ENCODE peak calls at places on chromosomes 6 and 20, in four cellular contexts. A is GM12878, X is SK-N-SH, Y is HepG2. V is an unnamed sample.

GRCh38 chr20:44954198-44954597 is 6.0 kb downstream of the TOMM34 start:
- DNase-seq in A (no peak), X (no peak), Y (no peak), V (peak)

GRCh38 chr6:21436625-21437024 is 156.9 kb upstream of the SOX4 start:
- DNase-seq in A (no peak), X (no peak), Y (no peak), V (no peak)

GRCh38 chr6:24858154-24858801 is 59.6 kb upstream of the ARMH2 start:
- DNase-seq in A (peak), X (no peak), Y (no peak), V (no peak)

GRCh38 chr6:20630136-20630535 is 95.9 kb downstream of the CDKAL1 start:
- DNase-seq in A (no peak), X (no peak), Y (no peak), V (no peak)

GRCh38 chr20:64222851-64223525 is 32.6 kb upstream of the PCMTD2 start:
- DNase-seq in A (no peak), X (no peak), Y (no peak), V (no peak)

GRCh38 chr20:59004493-59004762 is 2.6 kb downstream of the CTSZ start:
- DNase-seq in A (no peak), X (no peak), Y (no peak), V (no peak)

GRCh38 chr6:50864601-50865000 is 45.9 kb downstream of the TFAP2B start:
- DNase-seq in A (no peak), X (no peak), Y (no peak), V (no peak)

GRCh38 chr20:63235399-63235983 is at the start of gene BIRC7:
- DNase-seq in A (no peak), X (no peak), Y (no peak), V (peak)

GRCh38 chr6:50822078-50822476 is 3.4 kb downstream of the TFAP2B start:
- DNase-seq in A (no peak), X (no peak), Y (no peak), V (no peak)

GRCh38 chr6:111880181-111880944 is 7.1 kb upstream of the FYN start:
- DNase-seq in A (no peak), X (no peak), Y (no peak), V (no peak)

GRCh38 chr20:21114584-21114983 is 8.4 kb upstream of the LINC00237 start:
- DNase-seq in A (no peak), X (no peak), Y (no peak), V (no peak)

GRCh38 chr6:137218473-137218916 is 690 bp downstream of the IFNGR1 start:
- DNase-seq in A (peak), X (peak), Y (peak), V (peak)

GRCh38 chr6:137218917-137219663 is at the start of gene IFNGR1:
- DNase-seq in A (peak), X (peak), Y (peak), V (peak)

GRCh38 chr6:137216875-137217553 is 2.2 kb downstream of the IFNGR1 start:
- DNase-seq in A (no peak), X (no peak), Y (peak), V (no peak)

GRCh38 chr6:137219664-137220252 is 573 bp upstream of the IFNGR1 start:
- DNase-seq in A (no peak), X (no peak), Y (no peak), V (no peak)

GRCh38 chr6:137217801-137218472 is 1.2 kb downstream of the IFNGR1 start:
- DNase-seq in A (no peak), X (no peak), Y (peak), V (peak)
- TF ChIP-seq NFIC in A (no peak), X (no peak), Y (no peak), V (no peak)

GRCh38 chr6:113381957-113382356 is 475.2 kb upstream of the MARCKS start:
- DNase-seq in A (peak), X (peak), Y (no peak), V (no peak)

GRCh38 chr6:113380591-113380990 is 476.6 kb upstream of the MARCKS start:
- DNase-seq in A (no peak), X (no peak), Y (no peak), V (no peak)

GRCh38 chr6:113383701-113384100 is 473.4 kb upstream of the MARCKS start:
- DNase-seq in A (no peak), X (no peak), Y (no peak), V (no peak)

GRCh38 chr6:113381232-113381631 is 475.9 kb upstream of the MARCKS start:
- DNase-seq in A (no peak), X (no peak), Y (no peak), V (no peak)

DNA sequence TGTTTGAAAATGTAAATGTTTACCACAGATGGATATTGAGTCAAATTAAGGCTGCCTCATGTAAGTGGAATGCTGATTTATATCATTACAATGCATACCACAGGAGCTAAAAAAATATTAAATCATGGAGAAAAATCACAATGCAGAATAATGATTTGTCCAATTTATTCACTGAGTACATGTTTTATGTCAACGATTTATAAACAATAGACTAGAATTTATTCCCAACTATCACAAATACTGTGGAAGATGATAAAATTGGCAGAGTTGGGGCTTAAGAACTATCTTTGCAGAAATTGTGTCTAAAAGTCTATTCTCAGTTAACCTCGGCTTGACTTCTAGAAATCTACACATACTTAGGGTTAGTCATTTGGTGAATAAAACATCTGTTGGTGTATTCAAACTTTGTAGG is 472.1 kb upstream of the MARCKS start:
- DNase-seq in A (no peak), X (no peak), Y (no peak), V (no peak)
- TF ChIP-seq NFIC in A (no peak), X (peak), Y (no peak), V (no peak)

GRCh38 chr6:135116566-135116965 is 61.9 kb upstream of the HBS1L start:
- DNase-seq in A (no peak), X (no peak), Y (no peak), V (no peak)

GRCh38 chr6:135114355-135115145 is 59.9 kb upstream of the HBS1L start:
- DNase-seq in A (peak), X (no peak), Y (no peak), V (no peak)

GRCh38 chr6:135118142-135118730 is 62.9 kb upstream of the MYB start:
- DNase-seq in A (no peak), X (no peak), Y (no peak), V (no peak)

GRCh38 chr6:135115411-135116293 is 61.0 kb upstream of the HBS1L start:
- DNase-seq in A (no peak), X (no peak), Y (no peak), V (no peak)

GRCh38 chr6:135117413-135117968 is 62.9 kb upstream of the HBS1L start:
- DNase-seq in A (no peak), X (no peak), Y (no peak), V (no peak)
- TF ChIP-seq NFIC in A (peak), X (no peak), Y (no peak), V (no peak)

DNA sequence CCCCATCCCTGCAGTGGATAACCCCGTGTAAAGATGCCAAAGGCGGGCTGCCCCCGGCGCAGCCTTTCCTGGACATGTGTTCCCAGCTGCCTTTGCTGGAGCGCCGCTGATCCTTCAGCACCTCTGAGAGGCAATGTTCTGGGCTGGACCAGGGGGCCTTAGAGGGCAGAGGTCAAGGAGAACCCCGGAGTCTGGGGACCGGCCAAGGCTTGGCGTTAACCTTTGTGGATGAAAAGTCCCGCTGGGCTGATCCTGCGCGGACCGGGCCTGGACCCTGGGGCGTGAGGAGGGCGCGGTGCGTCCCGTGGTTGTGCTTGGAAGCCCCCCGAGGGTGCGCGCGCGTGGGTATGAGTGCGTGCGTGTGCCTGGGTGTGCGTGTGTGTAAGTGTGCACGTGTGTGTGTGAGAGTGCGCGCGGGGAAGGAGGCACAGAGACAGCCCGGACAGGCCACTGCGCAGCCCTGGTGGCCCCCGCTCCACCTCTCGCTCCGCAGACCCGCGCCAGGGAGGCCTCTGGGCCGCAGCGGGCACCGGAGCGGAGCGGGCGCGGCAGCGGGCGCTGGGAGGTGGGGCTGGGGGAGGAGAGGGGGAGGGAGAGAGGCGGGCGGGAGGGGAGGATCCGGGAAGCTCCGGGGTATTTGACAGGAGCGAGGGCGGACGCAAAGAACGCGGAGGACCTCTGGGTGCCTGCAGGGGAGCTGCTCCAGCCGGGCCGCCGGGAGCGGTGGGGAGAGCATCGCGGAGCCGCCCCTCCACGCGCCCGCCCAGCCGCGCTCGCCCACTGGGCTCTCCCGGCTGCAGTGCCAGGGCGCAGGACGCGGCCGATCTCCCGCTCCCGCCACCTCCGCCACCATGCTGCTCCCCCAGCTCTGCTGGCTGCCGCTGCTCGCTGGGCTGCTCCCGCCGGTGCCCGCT is at the start of gene SMOC2:
- DNase-seq in A (no peak), X (peak), Y (no peak), V (no peak)
- TF ChIP-seq NFIC in A (no peak), X (no peak), Y (no peak), V (no peak)

DNA sequence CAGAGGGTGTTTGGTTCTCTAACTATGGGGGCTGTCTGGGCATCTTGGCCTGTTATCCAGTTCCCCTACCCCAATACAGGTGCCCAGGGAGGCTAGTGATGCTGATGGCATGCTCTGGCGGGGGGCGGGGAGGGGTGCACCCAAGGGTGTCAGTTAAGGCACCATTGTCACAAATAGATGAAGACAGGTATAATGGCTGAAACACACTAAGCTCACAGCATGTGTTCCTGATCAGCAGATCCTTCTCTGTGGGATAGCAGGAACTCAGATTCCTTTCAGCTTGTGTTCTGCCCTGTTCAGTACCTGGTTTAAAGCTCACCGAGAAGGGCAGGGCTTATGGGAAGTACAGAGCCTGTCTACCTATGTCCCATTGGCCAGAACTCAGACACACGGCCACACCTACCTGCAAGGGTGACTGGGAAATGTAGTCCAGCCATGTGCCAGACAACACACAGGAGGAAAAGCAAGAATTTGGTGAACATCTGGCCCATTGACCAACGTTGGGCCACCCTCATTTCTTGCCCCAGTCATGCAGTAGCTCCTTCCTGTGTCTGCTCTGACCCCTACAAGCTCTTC is 3.4 kb upstream of the RSPO4 start:
- DNase-seq in A (peak), X (peak), Y (peak), V (peak)
- TF ChIP-seq NFIC in A (no peak), X (no peak), Y (no peak), V (no peak)

DNA sequence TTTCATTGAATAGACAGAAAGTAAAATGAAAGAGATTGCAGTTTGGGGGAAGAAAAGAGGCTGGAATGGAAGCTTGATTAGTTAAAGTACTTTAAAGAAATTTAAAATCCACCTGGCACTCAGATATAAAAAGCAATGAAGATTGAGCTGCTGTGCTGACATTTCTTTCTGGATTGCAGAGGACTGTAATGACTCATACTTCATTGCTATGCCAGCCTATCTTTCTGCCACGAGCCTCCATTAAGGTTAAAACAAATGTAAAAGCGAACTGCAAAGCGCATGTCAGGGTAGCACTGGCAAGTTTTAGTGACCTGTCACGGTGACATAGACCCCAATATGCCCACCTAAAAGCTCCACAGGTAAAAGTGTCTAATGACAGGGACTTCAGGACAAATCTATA is 449.6 kb downstream of the C6orf118 start:
- DNase-seq in A (no peak), X (no peak), Y (no peak), V (no peak)
- TF ChIP-seq NFIC in A (no peak), X (no peak), Y (no peak), V (no peak)

GRCh38 chr6:168884646-168885086 is 369.0 kb downstream of the THBS2 start:
- DNase-seq in A (no peak), X (peak), Y (peak), V (peak)
- TF ChIP-seq NFIC in A (no peak), X (no peak), Y (no peak), V (no peak)